ENCODE peak calls at places on chromosome 16, in five cellular contexts. X is neural crest cell, D is H9, P is tibial artery, W is WTC11. A is an unnamed sample.

GRCh38 chr16:10609410-10609774 is 29.0 kb upstream of the EMP2 start:
- DNase-seq in P (no peak), D (no peak), W (no peak), X (no peak), A (no peak)

GRCh38 chr16:61274211-61274610 is 762.0 kb downstream of the CDH8 start:
- DNase-seq in X (no peak), D (no peak), P (no peak), W (no peak), A (no peak)

GRCh38 chr16:85550422-85551318 is 62.5 kb upstream of the GSE1 start:
- DNase-seq in P (no peak), X (no peak), D (no peak), W (no peak), A (no peak)

GRCh38 chr16:81599034-81599744 is 154.6 kb downstream of the CMIP start:
- DNase-seq in X (no peak), D (no peak), P (no peak), W (no peak), A (no peak)

GRCh38 chr16:4373909-4374742 is 2.5 kb downstream of the VASN start:
- DNase-seq in P (peak), W (peak), X (no peak), D (peak), A (peak)

GRCh38 chr16:14501331-14502255 is 128.5 kb downstream of the PARN start:
- DNase-seq in X (no peak), P (peak), W (peak), D (peak), A (peak)

GRCh38 chr16:85860413-85861094 is 38.4 kb upstream of the IRF8 start:
- DNase-seq in P (peak), X (no peak), W (no peak), D (no peak), A (no peak)

GRCh38 chr16:80006175-80006895 is 405.8 kb upstream of the MAF start:
- DNase-seq in W (no peak), D (no peak), P (no peak), X (no peak), A (peak)

GRCh38 chr16:75432828-75433731 is at the start of gene CFDP1:
- DNase-seq in W (peak), X (peak), D (peak), P (peak), A (peak)

GRCh38 chr16:76389126-76389525 is 111.9 kb downstream of the CNTNAP4 start:
- DNase-seq in P (no peak), W (no peak), X (no peak), D (no peak), A (no peak)

DNA sequence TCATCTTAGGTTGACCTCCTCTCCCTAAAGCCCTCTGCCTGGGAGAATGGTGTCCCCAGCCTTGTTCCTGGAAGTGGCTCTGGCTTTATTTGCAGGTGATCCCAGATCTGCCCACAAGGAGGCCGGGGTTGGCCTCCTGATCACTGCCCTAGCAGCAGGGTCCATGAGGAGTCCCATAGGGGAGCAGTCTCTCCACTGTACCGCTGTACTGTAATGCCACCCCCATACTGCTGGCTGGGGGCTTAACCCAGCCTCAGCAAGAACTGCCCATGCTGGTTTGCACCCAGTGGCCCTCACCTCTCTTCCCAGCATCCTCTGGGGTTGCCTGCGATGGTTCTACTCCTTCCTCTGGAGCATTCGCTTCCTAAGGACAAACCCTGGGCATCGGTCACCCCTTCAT is 39.1 kb downstream of the PSME3IP1 start:
- DNase-seq in P (no peak), W (peak), X (no peak), D (peak), A (peak)
- TF ChIP-seq CTCF in P (no peak), W (peak), X (peak), D (peak), A (peak)

GRCh38 chr16:50884066-50884860 is 142.4 kb downstream of the CYLD start:
- DNase-seq in D (peak), W (peak), X (peak), P (no peak), A (no peak)
- TF ChIP-seq CTCF in D (peak), W (peak), X (peak), P (no peak), A (peak)

DNA sequence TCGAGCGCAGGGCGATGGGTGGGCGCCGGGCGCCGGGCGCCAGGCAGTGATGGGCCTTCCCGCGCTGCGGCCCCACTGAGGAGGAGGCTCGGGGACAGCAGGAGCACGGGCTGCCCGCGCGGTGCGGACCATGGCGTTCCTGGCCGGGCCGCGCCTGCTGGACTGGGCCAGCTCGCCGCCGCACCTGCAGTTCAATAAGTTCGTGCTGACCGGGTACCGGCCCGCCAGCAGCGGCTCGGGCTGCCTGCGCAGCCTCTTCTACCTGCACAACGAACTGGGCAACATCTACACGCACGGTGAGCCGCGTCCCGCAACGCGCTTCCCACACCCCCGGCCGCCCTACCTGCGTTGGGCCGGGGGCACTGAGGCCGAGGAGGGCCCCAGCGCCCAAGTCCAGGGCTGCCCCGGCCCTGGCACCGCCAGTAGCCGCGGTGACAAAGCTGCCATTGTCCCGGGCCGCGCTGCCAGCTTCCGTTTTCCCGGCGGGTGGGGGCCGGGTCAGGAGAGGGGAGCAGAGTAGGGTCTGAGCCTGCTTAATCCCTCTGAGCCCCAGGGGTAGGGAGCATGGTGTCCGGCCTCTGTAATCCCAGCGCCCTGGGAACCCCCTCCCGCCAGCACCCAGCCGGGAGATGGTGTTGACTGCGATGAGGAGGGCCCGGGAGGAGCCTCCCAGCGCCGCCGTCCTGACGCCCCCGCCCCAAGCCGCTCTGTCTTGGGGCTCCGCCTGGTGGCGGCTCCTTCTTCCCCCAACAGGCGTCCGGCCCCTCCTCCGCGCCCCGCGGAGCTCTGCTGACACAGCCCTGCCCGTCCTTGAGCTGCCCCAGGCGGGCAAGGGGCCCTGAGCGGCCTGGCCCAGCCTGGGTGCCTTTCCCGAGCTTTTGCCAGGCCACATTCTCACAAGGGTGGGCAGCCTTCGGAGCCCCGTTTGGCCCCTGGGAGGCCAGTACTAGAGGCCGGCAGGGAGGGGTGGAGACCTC is 685 bp downstream of the PAQR4 start:
- DNase-seq in W (peak), D (peak), X (peak), P (no peak), A (peak)
- TF ChIP-seq CTCF in W (peak), D (peak), X (peak), P (no peak), A (peak)

DNA sequence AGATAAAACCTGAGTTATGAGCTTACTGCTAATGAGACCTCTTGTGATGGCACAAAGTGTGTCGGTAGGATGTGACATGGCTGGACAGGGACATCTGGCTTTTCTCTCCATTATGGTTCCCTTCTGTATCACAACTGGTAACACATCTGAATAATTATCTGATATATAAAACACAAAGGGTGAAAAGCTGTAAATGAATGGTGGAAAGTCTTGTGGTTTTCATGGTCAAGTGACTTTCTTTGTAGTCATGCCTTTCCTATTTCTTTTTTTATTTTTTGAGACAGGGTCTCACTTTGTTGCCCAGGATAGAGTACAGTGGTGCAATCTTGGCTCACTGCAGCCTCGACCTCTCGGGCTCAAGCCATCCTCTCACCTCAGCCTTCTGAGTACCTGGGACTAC is 35.3 kb upstream of the ZFHX3 start:
- DNase-seq in P (no peak), W (no peak), X (no peak), D (no peak), A (no peak)
- TF ChIP-seq CTCF in P (no peak), W (no peak), X (no peak), D (no peak), A (no peak)

DNA sequence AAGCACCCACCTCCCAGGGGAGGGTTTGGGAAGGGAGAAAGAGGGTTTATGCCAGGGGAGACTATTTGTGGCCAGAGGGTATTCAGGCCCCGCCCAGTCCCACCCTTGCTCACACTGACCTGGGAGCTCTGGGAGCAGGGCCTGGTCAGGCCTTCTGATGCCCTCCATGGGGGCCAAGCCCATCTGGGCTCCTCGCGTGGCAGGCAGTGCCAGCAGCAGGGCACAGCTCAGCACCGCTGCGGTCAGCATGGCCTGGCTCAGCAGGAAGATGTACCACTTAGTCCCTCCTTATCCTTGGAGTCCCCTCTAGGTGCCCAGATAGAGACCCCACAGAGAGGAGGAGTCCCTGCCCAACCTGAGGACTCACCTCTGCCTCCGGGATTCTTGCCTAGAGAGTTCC is at the start of gene AGRP:
- DNase-seq in D (no peak), W (no peak), X (no peak), P (no peak), A (no peak)
- TF ChIP-seq CTCF in D (no peak), W (no peak), X (no peak), P (no peak), A (no peak)

DNA sequence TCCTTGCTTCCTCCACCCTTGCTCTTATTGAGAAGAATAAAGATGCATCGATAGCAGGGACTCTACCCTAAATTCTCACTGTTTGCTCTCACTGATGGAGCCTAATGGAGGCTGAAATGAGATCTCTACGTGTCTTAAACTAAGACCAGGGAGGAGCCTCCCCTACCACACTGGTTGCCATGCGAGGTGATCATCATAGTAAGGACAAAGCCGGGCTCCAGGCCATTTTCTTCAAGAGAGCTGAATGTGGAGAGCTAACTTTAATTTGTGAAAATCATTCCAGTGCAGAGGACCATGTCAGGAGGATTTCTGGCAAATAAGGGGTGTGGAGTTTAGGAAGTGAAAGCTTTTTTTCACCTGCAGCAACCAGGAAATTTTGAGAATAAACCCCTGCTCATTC is 5.6 kb downstream of the CDH11 start:
- DNase-seq in D (no peak), W (no peak), X (no peak), P (no peak), A (no peak)
- TF ChIP-seq CTCF in D (no peak), W (no peak), X (no peak), P (no peak), A (no peak)

GRCh38 chr16:70523621-70524405 is at the start of gene SF3B3:
- DNase-seq in D (peak), W (peak), X (peak), P (peak), A (peak)

GRCh38 chr16:70527315-70527996 is 3.8 kb downstream of the SF3B3 start:
- DNase-seq in X (no peak), D (no peak), W (no peak), P (no peak), A (no peak)

GRCh38 chr16:70526403-70526802 is 2.8 kb downstream of the SF3B3 start:
- DNase-seq in W (no peak), X (no peak), P (no peak), D (no peak), A (no peak)

GRCh38 chr16:70534949-70535348 is 11.3 kb downstream of the SF3B3 start:
- DNase-seq in X (no peak), W (no peak), P (no peak), D (no peak), A (no peak)

GRCh38 chr16:70529051-70529777 is 5.6 kb downstream of the SF3B3 start:
- DNase-seq in P (no peak), D (no peak), X (no peak), W (no peak), A (no peak)
- TF ChIP-seq CTCF in P (peak), D (peak), X (peak), W (no peak), A (peak)

GRCh38 chr16:72021043-72021442 is 12.5 kb downstream of the DHODH start:
- DNase-seq in W (peak), X (peak), D (peak), P (peak), A (peak)
- TF ChIP-seq CTCF in W (peak), X (peak), D (peak), P (no peak), A (peak)

DNA sequence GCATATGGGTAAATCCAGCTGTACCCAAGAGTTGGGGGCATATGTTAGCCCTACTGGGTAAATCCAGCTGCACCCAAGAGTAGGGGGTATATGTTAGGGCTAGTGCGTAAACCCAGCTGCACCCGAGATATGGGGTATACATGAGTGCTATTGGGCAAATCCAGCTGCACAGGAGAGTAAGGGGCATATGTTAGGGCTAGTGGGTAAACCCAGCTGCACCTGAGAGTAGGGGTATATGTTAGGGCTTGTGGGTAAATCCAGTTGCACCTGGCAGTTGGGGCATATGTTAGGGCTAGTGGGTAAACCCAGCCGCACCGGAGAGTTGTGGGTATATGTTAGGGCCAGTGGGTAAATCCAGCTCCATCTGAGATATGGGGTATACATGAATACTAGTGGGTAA is 80.9 kb downstream of the WWOX start:
- DNase-seq in D (no peak), P (no peak), X (no peak), W (no peak), A (no peak)
- TF ChIP-seq CTCF in D (no peak), P (no peak), X (no peak), W (no peak), A (no peak)

DNA sequence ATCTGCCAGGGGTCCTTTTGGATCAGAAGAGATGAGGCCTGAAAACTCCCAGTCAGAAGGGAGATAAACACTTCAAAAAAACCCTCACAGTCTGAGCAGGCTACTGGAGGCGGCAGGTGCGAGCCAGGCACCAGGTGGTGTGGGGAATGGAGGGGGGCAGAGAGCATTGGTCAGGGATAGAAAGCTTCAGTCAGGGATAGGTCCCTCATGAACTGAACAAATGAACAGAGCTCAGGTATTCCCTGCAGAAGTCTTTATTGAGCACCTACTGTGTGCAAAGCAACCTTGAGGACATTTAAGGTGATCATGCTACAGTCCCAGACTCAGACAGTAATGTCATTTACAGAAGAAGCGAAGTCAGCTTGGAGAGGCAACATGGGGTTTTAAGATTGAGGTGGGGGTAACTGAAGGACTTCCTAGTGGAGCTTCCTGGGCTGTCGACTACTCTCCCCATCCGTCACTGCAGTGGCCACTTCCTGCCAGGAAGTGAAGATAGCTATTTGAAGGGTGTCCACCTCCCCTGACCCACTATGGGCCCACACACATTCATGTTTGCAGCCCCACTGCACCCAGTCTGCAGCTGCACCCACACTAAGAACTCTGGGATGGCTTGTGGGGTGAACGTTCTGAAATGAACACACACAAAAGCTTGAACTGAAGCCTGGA is 3.2 kb downstream of the KIFC3 start:
- DNase-seq in W (no peak), P (no peak), X (no peak), D (no peak), A (no peak)
- TF ChIP-seq CTCF in W (no peak), P (no peak), X (no peak), D (no peak), A (no peak)

A was measured in cardiac muscle cell.